ENCODE peak calls at places on chromosome 22, in seven cellular contexts. I is T-helper 9 cell; D is stimulated activated CD4-positive, alpha-beta T cell treated with anti-CD3 and anti-CD28 coated beads, Interleukin-2, amount 100 ng/mL, for 48 hours; T is right atrium auricular region; W is effector CD4-positive, alpha-beta T cell; N is LNCaP clone FGC; B is naive thymus-derived CD8-positive, alpha-beta T cell. K is an unnamed sample.

GRCh38 chr22:40894417-40894816 is 32.5 kb upstream of the DNAJB7 start:
- DNase-seq in T (no peak), N (no peak), B (no peak), W (no peak), D (no peak), I (no peak), K (no peak)

GRCh38 chr22:39651783-39652058 is 81.2 kb downstream of the CACNA1I start:
- DNase-seq in T (no peak), D (no peak), B (no peak), N (no peak), W (no peak), I (no peak), K (no peak)

GRCh38 chr22:47292546-47293320 is 530.3 kb downstream of the TBC1D22A start:
- DNase-seq in I (no peak), D (no peak), T (peak), B (no peak), W (no peak), N (peak), K (no peak)

GRCh38 chr22:46219650-46220049 is 30.4 kb downstream of the CDPF1 start:
- DNase-seq in W (no peak), N (no peak), D (no peak), T (no peak), B (no peak), I (no peak), K (no peak)

GRCh38 chr22:36331912-36332622 is 55.7 kb downstream of the MYH9 start:
- DNase-seq in I (peak), W (peak), T (peak), B (peak), D (no peak), N (no peak), K (peak)

GRCh38 chr22:34255042-34255441 is 334.8 kb upstream of the LARGE1 start:
- DNase-seq in N (no peak), I (no peak), W (no peak), D (no peak), T (no peak), B (no peak), K (no peak)

GRCh38 chr22:36702832-36703210 is 731 bp downstream of the CACNG2 start:
- DNase-seq in I (no peak), D (no peak), N (no peak), B (no peak), T (no peak), W (no peak), K (no peak)

GRCh38 chr22:35329114-35329847 is 29.6 kb downstream of the TOM1 start:
- DNase-seq in T (no peak), I (no peak), W (no peak), N (no peak), D (no peak), B (no peak), K (no peak)

GRCh38 chr22:39205344-39206021 is 39.3 kb downstream of the PDGFB start:
- DNase-seq in T (no peak), D (no peak), N (no peak), B (no peak), W (no peak), I (peak), K (no peak)

GRCh38 chr22:46579751-46580449 is 40.3 kb upstream of the GRAMD4 start:
- DNase-seq in B (no peak), D (no peak), N (no peak), T (no peak), I (no peak), W (no peak), K (no peak)

GRCh38 chr22:19291218-19291579 is 320 bp downstream of the CLTCL1 start:
- DNase-seq in N (no peak), I (peak), T (no peak), D (peak), B (peak), W (peak), K (no peak)

GRCh38 chr22:26679003-26679629 is 21.7 kb downstream of the MIAT start:
- DNase-seq in D (peak), W (peak), T (peak), B (peak), I (peak), N (peak), K (peak)

GRCh38 chr22:46934746-46935491 is 172.5 kb downstream of the TBC1D22A start:
- DNase-seq in B (no peak), W (no peak), N (no peak), I (no peak), T (peak), D (peak), K (no peak)

GRCh38 chr22:27662359-27663030 is 139.1 kb downstream of the MN1 start:
- DNase-seq in T (peak), W (no peak), B (no peak), N (no peak), I (no peak), D (no peak), K (no peak)

GRCh38 chr22:38345782-38346181 is 28.5 kb upstream of the CSNK1E start:
- DNase-seq in I (no peak), T (peak), B (no peak), N (no peak), W (no peak), D (no peak), K (no peak)

GRCh38 chr22:19567383-19568009 is 43.3 kb upstream of the CLDN5 start:
- DNase-seq in D (no peak), T (no peak), W (no peak), N (no peak), I (no peak), B (no peak), K (no peak)

GRCh38 chr22:40107756-40108437 is 69.8 kb upstream of the TNRC6B start:
- DNase-seq in W (no peak), D (no peak), T (no peak), I (no peak), N (no peak), B (no peak), K (peak)

GRCh38 chr22:43276311-43276710 is 66.9 kb downstream of the SCUBE1 start:
- DNase-seq in N (no peak), T (no peak), W (no peak), I (no peak), D (no peak), B (no peak), K (no peak)

GRCh38 chr22:37473437-37473946 is 12.7 kb downstream of the MFNG start:
- DNase-seq in I (no peak), W (no peak), B (no peak), D (no peak), T (no peak), N (no peak), K (no peak)

GRCh38 chr22:29030618-29031235 is 30.9 kb downstream of the C22orf31 start:
- DNase-seq in D (no peak), B (peak), I (no peak), W (no peak), N (peak), T (peak), K (no peak)

GRCh38 chr22:43530864-43531201 is 119.0 kb downstream of the MPPED1 start:
- DNase-seq in D (no peak), I (no peak), N (no peak), B (no peak), T (no peak), W (no peak), K (no peak)

GRCh38 chr22:19554834-19555404 is 30.7 kb upstream of the CLDN5 start:
- DNase-seq in N (no peak), T (no peak), W (no peak), I (no peak), B (no peak), D (no peak), K (no peak)

GRCh38 chr22:22923930-22924329 is 36.3 kb downstream of the IGLL5 start:
- DNase-seq in I (no peak), B (no peak), W (no peak), N (no peak), D (no peak), T (no peak), K (no peak)

GRCh38 chr22:35422145-35422544 is 22.2 kb downstream of the MCM5 start:
- DNase-seq in B (no peak), W (no peak), I (no peak), T (no peak), N (no peak), D (no peak), K (no peak)

GRCh38 chr22:32232447-32232846 is 22.7 kb downstream of the SLC5A4 start:
- DNase-seq in D (no peak), T (no peak), I (no peak), W (no peak), N (no peak), B (no peak), K (no peak)

GRCh38 chr22:41772645-41773044 is 27.8 kb upstream of the CCDC134 start:
- DNase-seq in D (no peak), B (no peak), N (no peak), W (no peak), T (no peak), I (no peak), K (no peak)

GRCh38 chr22:26673485-26673884 is 16.1 kb downstream of the MIAT start:
- DNase-seq in N (no peak), D (no peak), T (no peak), I (no peak), B (no peak), W (peak), K (no peak)

GRCh38 chr22:44384981-44385610 is 72.3 kb upstream of the SHISAL1 start:
- DNase-seq in T (no peak), D (no peak), N (no peak), B (no peak), W (no peak), I (no peak), K (no peak)

GRCh38 chr22:20115691-20116375 is at the start of gene RANBP1:
- DNase-seq in B (no peak), N (no peak), I (no peak), T (no peak), D (no peak), W (no peak), K (no peak)

GRCh38 chr22:36644333-36644757 is 59.2 kb downstream of the CACNG2 start:
- DNase-seq in W (no peak), D (peak), B (no peak), T (no peak), N (peak), I (no peak), K (peak)

GRCh38 chr22:21943571-21944448 is 8.8 kb downstream of the PPM1F start:
- DNase-seq in W (no peak), T (no peak), B (no peak), N (no peak), I (no peak), D (no peak), K (no peak)

GRCh38 chr22:33806191-33806590 is 114.1 kb downstream of the LARGE1 start:
- DNase-seq in W (no peak), T (no peak), B (no peak), N (no peak), D (no peak), I (no peak), K (no peak)

GRCh38 chr22:46528121-46528610 is 9.3 kb downstream of the CELSR1 start:
- DNase-seq in I (no peak), N (no peak), B (no peak), W (no peak), D (no peak), T (no peak), K (no peak)

K was measured in KG1.